ENCODE peak calls at places on chromosomes 5 and 9, in seven cellular contexts. Y, N, O, G, U, D and T are unnamed samples. For H3K4me1, the result is how much of the 10 kb centered on the place peaks cover.

GRCh38 chr9:134607971-134608370 is 33.6 kb upstream of the COL5A1 start:
- DNase-seq in Y (peak), N (no peak), O (no peak), G (no peak), U (no peak), D (peak), T (peak)

GRCh38 chr5:132079081-132079480 is 5.5 kb downstream of the CSF2 start:
- DNase-seq in Y (no peak), N (no peak), O (no peak), G (no peak), U (no peak), D (no peak), T (no peak)

GRCh38 chr5:117182104-117182503 is 607.5 kb upstream of the SEMA6A start:
- DNase-seq in Y (no peak), N (no peak), O (no peak), G (no peak), U (no peak), D (no peak), T (no peak)

GRCh38 chr5:34009610-34010009 is 1.8 kb upstream of the AMACR start:
- DNase-seq in Y (no peak), N (no peak), O (no peak), G (no peak), U (no peak), D (no peak), T (no peak)

GRCh38 chr9:87441251-87441650 is 56.4 kb upstream of the DAPK1 start:
- DNase-seq in Y (peak), N (no peak), O (no peak), G (no peak), U (no peak), D (no peak), T (no peak)

GRCh38 chr9:90960941-90961340 is 159.3 kb downstream of the SYK start:
- DNase-seq in Y (no peak), N (no peak), O (no peak), G (no peak), U (no peak), D (peak), T (peak)

GRCh38 chr5:157449011-157449723 is 10.8 kb upstream of the NIPAL4 start:
- DNase-seq in Y (no peak), N (peak), O (peak), G (no peak), U (no peak), D (no peak), T (peak)

GRCh38 chr5:126267435-126267834 is 155.8 kb upstream of the GRAMD2B start:
- DNase-seq in Y (no peak), N (no peak), O (no peak), G (no peak), U (no peak), D (no peak), T (no peak)

GRCh38 chr5:153831976-153832375 is 206.7 kb downstream of the FAM114A2 start:
- DNase-seq in Y (peak), N (no peak), O (peak), G (peak), U (peak), D (peak), T (peak)

GRCh38 chr5:67799732-67800234 is 415.8 kb upstream of the PIK3R1 start:
- DNase-seq in Y (peak), N (no peak), O (peak), G (no peak), U (no peak), D (peak), T (no peak)

GRCh38 chr9:72579190-72579589 is 57.8 kb downstream of the TMC1 start:
- DNase-seq in Y (peak), N (peak), O (no peak), G (no peak), U (peak), D (peak), T (peak)

GRCh38 chr5:95668728-95669127 is 14.1 kb downstream of the SPATA9 start:
- DNase-seq in Y (peak), N (no peak), O (no peak), G (no peak), U (no peak), D (no peak), T (no peak)

GRCh38 chr9:134319306-134320194 is 6.7 kb upstream of the RXRA start:
- DNase-seq in Y (no peak), N (no peak), O (no peak), G (no peak), U (no peak), D (no peak), T (no peak)

GRCh38 chr5:142716963-142717362 is 31.1 kb upstream of the FGF1 start:
- DNase-seq in Y (peak), N (peak), O (peak), G (peak), U (peak), D (peak), T (peak)

GRCh38 chr9:90998573-90998972 is 197.0 kb downstream of the SYK start:
- DNase-seq in Y (no peak), N (no peak), O (no peak), G (no peak), U (no peak), D (no peak), T (peak)

GRCh38 chr5:146883496-146883895 is 4.9 kb upstream of the PPP2R2B start:
- DNase-seq in Y (no peak), N (no peak), O (no peak), G (no peak), U (no peak), D (no peak), T (no peak)

GRCh38 chr9:27460225-27461023 is 63.7 kb upstream of the IFNK start:
- DNase-seq in Y (no peak), N (no peak), O (no peak), G (no peak), U (peak), D (no peak), T (peak)

GRCh38 chr5:72387985-72388384 is 67.8 kb downstream of the PTCD2 start:
- DNase-seq in Y (peak), N (no peak), O (no peak), G (no peak), U (peak), D (peak), T (no peak)

GRCh38 chr9:132069046-132069898 is 10.4 kb downstream of the MED27 start:
- DNase-seq in Y (peak), N (no peak), O (no peak), G (no peak), U (no peak), D (peak), T (no peak)

GRCh38 chr9:98974994-98975712 is 31.4 kb downstream of the COL15A1 start:
- DNase-seq in Y (peak), N (peak), O (peak), G (peak), U (peak), D (peak), T (peak)

GRCh38 chr5:154077692-154078091 is 38.9 kb downstream of the MFAP3 start:
- DNase-seq in Y (peak), N (no peak), O (no peak), G (no peak), U (no peak), D (no peak), T (peak)

GRCh38 chr5:6383376-6383775 is 5.0 kb upstream of the MED10 start:
- DNase-seq in Y (no peak), N (no peak), O (no peak), G (no peak), U (no peak), D (no peak), T (no peak)

GRCh38 chr5:86664173-86664572 is 46.4 kb downstream of the COX7C start:
- DNase-seq in Y (no peak), N (no peak), O (no peak), G (no peak), U (no peak), D (no peak), T (no peak)

GRCh38 chr9:2818486-2819121 is 25.3 kb downstream of the PUM3 start:
- DNase-seq in Y (no peak), N (no peak), O (no peak), G (no peak), U (no peak), D (no peak), T (no peak)

GRCh38 chr5:176773408-176774035 is 36.8 kb upstream of the UNC5A start:
- DNase-seq in Y (no peak), N (no peak), O (peak), G (no peak), U (no peak), D (no peak), T (no peak)

GRCh38 chr5:141567513-141568117 is 51.2 kb downstream of the DIAPH1 start:
- DNase-seq in Y (no peak), N (no peak), O (no peak), G (peak), U (no peak), D (peak), T (peak)

GRCh38 chr9:109883623-109884022 is 103.6 kb downstream of the PALM2AKAP2 start:
- DNase-seq in Y (no peak), N (no peak), O (no peak), G (no peak), U (no peak), D (no peak), T (no peak)

GRCh38 chr9:84297162-84297821 is 43.3 kb downstream of the SLC28A3 start:
- DNase-seq in Y (peak), N (no peak), O (no peak), G (no peak), U (no peak), D (peak), T (peak)

DNA sequence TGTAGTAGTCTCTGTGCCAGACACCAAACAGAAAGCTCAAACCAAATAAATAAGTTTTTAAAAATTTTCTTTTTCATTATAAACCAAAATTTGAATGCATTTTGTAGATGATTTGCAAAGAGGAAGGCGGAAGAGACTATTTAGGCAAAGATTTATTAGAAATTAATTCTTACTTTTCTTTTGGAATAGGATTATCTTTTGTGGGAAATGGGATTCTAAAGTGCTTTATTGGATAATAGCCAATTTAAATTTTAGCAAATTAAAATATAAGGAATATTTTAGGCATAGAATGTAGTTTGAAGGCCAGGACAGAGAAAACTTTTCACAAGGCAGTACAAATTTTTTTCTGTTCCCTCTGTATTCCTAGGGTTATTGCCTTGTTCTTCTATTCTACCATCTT is 311.4 kb upstream of the ITGA1 start:
- DNase-seq in Y (no peak), N (no peak), O (no peak), G (no peak), U (no peak), D (no peak), T (no peak)
- H3K4me1 ChIP-seq in Y (under half), N (under half), O (under half), G (under half), U (under half), D (under half), T (under half)

GRCh38 chr5:151224372-151224771 is 480 bp upstream of the CCDC69 start:
- DNase-seq in Y (no peak), N (no peak), O (no peak), G (no peak), U (no peak), D (no peak), T (no peak)
- H3K4me1 ChIP-seq in Y (under half), N (under half), O (under half), G (under half), U (under half), D (under half), T (under half)

GRCh38 chr5:37838933-37839341 is 904 bp downstream of the GDNF start:
- DNase-seq in Y (no peak), N (no peak), O (no peak), G (peak), U (no peak), D (peak), T (no peak)

GRCh38 chr5:37838152-37838932 is 1.5 kb downstream of the GDNF start:
- DNase-seq in Y (peak), N (no peak), O (peak), G (peak), U (peak), D (peak), T (peak)

GRCh38 chr5:37836173-37837100 is 3.4 kb downstream of the GDNF start:
- DNase-seq in Y (peak), N (no peak), O (no peak), G (peak), U (no peak), D (peak), T (peak)

GRCh38 chr5:37835400-37835973 is 4.4 kb downstream of the GDNF start:
- DNase-seq in Y (no peak), N (no peak), O (no peak), G (no peak), U (no peak), D (peak), T (no peak)

DNA sequence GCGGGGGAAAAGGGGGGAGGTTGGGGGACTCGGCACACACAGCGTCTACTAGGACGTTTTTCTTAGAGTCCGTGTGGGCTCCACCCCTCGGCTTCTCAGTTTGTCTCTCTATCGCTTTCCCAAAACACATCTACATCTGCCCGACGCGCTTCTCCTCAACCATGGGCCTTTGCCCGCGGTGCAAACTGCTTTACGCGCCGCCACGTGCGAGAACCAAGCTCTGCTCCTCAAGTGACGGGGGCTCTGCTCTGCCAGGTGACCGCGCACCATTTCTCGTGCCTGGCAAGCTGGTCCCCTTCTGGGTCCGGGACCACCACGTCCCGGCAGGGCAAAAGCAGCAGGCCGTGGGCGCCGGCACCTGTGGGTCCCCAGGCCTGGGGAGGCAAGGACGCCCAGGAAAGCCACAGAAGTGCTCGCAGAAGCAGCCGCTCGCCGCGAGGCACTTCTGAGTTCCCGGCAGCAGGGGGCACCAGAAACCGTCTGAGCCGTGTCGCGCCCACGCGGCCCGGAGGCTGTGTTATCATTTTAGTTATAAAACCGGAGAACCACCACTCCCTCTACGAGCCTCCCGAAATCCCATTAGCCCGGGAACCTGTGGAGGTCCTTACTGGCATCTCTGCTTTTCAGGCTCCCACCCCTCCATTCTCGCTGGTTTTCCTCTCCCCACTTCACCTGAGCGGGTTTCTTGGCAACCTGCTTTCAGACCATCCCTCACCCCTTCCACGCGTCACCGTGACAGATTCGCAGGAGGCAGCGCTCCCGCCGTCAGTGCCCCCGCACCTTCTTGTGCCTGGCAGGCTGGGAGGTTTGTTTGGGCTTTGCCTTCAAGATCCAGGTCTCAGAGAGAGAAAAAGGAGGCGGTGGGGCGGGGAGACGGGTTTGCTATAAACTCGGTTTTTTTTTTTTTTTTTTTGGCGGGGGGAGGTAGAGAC is 2.5 kb downstream of the GDNF start:
- DNase-seq in Y (peak), N (peak), O (peak), G (peak), U (peak), D (peak), T (peak)
- H3K4me1 ChIP-seq in Y (under half), N (under half), O (under half), G (half or more), U (under half), D (under half), T (under half)

GRCh38 chr5:119301210-119301609 is 54.6 kb upstream of the TNFAIP8 start:
- DNase-seq in Y (no peak), N (no peak), O (no peak), G (no peak), U (no peak), D (no peak), T (no peak)

GRCh38 chr5:119302449-119302848 is 53.4 kb upstream of the TNFAIP8 start:
- DNase-seq in Y (no peak), N (no peak), O (no peak), G (no peak), U (no peak), D (no peak), T (no peak)

GRCh38 chr5:119301947-119302346 is 53.9 kb upstream of the TNFAIP8 start:
- DNase-seq in Y (no peak), N (no peak), O (no peak), G (no peak), U (peak), D (no peak), T (no peak)

GRCh38 chr5:119304439-119304838 is 51.4 kb upstream of the TNFAIP8 start:
- DNase-seq in Y (peak), N (no peak), O (no peak), G (no peak), U (no peak), D (no peak), T (no peak)

DNA sequence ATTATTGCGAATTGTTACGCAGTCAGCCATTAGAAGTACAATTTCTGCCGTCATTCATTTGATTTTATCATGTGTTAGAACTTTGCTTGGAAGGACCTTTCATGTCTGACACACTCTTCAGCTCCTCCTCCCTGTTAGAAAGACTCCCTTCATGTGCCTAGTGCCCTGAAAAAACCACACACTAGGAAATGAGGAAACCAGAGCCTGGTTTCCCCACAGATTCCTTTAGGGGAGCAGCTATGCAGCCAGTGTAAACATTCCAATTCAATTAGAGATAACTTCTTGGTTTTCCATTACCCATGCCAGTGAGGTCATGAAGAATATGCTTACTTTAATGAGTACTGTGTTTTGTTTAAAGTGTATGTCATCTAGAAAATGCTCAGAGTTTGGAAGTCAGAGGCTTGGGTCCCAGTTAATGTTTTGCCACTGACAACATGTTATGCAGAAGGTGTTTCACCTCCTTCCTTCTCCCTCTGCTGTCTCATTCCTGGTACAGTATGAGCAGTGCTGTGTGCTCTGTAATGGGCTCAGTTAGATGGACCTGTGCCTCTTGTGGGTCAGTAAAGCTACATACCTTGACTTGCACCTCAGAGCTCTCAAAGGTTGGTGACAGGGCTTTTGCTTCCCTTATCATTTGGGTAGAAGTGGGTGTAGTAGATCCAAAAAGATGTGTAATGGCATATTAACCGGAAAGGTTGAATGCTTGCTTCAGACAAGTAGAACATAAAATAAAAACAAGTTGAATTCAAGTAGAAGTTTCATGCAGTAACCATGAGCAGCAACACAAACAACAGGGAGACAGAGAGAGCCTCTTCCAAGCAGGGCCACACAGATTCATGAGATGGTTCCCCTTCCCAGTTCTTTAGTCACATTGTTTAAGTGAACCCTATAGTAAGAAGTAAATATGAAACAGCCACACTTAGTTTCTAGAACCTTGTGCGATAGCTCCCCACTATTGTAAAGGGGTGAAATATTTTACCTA is 52.6 kb upstream of the TNFAIP8 start:
- DNase-seq in Y (peak), N (no peak), O (no peak), G (no peak), U (peak), D (peak), T (no peak)
- H3K4me1 ChIP-seq in Y (under half), N (under half), O (under half), G (under half), U (half or more), D (under half), T (under half)

GRCh38 chr9:136358888-136359287 is 4.7 kb downstream of the DNLZ start:
- DNase-seq in Y (no peak), N (no peak), O (no peak), G (no peak), U (no peak), D (no peak), T (no peak)
- H3K4me1 ChIP-seq in Y (under half), N (under half), O (under half), G (under half), U (under half), D (under half), T (under half)